ENCODE peak calls at places on chromosomes 6 and 20, in five cellular contexts. One of them, this sample, is unnamed.

GRCh38 chr6:43103253-43103876 is 27.3 kb downstream of the PTK7 start:
- DNase-seq in A549: no peak
- DNase-seq in IMR-90: no peak
- DNase-seq in spleen: no peak
- DNase-seq in upper lobe of left lung: no peak
- DNase-seq in this sample: no peak

GRCh38 chr6:74871757-74872156 is 334.1 kb downstream of the COL12A1 start:
- DNase-seq in upper lobe of left lung: no peak
- DNase-seq in A549: no peak
- DNase-seq in spleen: no peak
- DNase-seq in IMR-90: peak; percentile 63
- DNase-seq in this sample: peak; percentile 9

GRCh38 chr6:115896538-115897129 is 164.1 kb downstream of the FRK start:
- DNase-seq in upper lobe of left lung: no peak
- DNase-seq in A549: peak; percentile 13
- DNase-seq in spleen: no peak
- DNase-seq in IMR-90: peak; percentile 29
- DNase-seq in this sample: no peak

GRCh38 chr6:27295301-27296079 is 16.6 kb downstream of the POM121L2 start:
- DNase-seq in upper lobe of left lung: no peak
- DNase-seq in A549: peak; percentile 88
- DNase-seq in spleen: no peak
- DNase-seq in IMR-90: peak; percentile 85
- DNase-seq in this sample: no peak

GRCh38 chr6:158111987-158112386 is 56.1 kb downstream of the SERAC1 start:
- DNase-seq in upper lobe of left lung: no peak
- DNase-seq in IMR-90: no peak
- DNase-seq in spleen: no peak
- DNase-seq in A549: no peak
- DNase-seq in this sample: no peak

GRCh38 chr6:4313044-4313686 is 177.8 kb upstream of the ECI2 start:
- DNase-seq in upper lobe of left lung: no peak
- DNase-seq in spleen: no peak
- DNase-seq in A549: peak; percentile 82
- DNase-seq in IMR-90: peak; percentile 92
- DNase-seq in this sample: no peak

GRCh38 chr6:34332255-34333198 is 59.9 kb downstream of the NUDT3 start:
- DNase-seq in IMR-90: no peak
- DNase-seq in upper lobe of left lung: no peak
- DNase-seq in A549: no peak
- DNase-seq in spleen: peak; percentile 35
- DNase-seq in this sample: no peak

GRCh38 chr6:34564181-34564580 is 8.1 kb upstream of the SPDEF start:
- DNase-seq in upper lobe of left lung: no peak
- DNase-seq in A549: no peak
- DNase-seq in IMR-90: no peak
- DNase-seq in spleen: no peak
- DNase-seq in this sample: no peak

GRCh38 chr6:3723966-3724365 is 27.5 kb downstream of the PXDC1 start:
- DNase-seq in IMR-90: no peak
- DNase-seq in A549: no peak
- DNase-seq in spleen: peak; percentile 45
- DNase-seq in upper lobe of left lung: no peak
- DNase-seq in this sample: no peak

GRCh38 chr20:59173938-59174496 is 10.4 kb downstream of the ZNF831 start:
- DNase-seq in spleen: no peak
- DNase-seq in A549: no peak
- DNase-seq in IMR-90: no peak
- DNase-seq in upper lobe of left lung: no peak
- DNase-seq in this sample: no peak

GRCh38 chr6:20657274-20657800 is 123.1 kb downstream of the CDKAL1 start:
- DNase-seq in A549: no peak
- DNase-seq in spleen: no peak
- DNase-seq in IMR-90: no peak
- DNase-seq in upper lobe of left lung: no peak
- DNase-seq in this sample: no peak

GRCh38 chr20:4524307-4524706 is 197.4 kb upstream of the PRND start:
- DNase-seq in upper lobe of left lung: no peak
- DNase-seq in A549: no peak
- DNase-seq in spleen: no peak
- DNase-seq in IMR-90: no peak
- DNase-seq in this sample: no peak

GRCh38 chr20:59671661-59672471 is 67.5 kb downstream of the PHACTR3 start:
- DNase-seq in upper lobe of left lung: no peak
- DNase-seq in A549: no peak
- DNase-seq in IMR-90: no peak
- DNase-seq in spleen: no peak
- DNase-seq in this sample: no peak

GRCh38 chr20:62824476-62825287 is 7.8 kb downstream of the COL9A3 start:
- DNase-seq in spleen: no peak
- DNase-seq in upper lobe of left lung: peak; percentile 80
- DNase-seq in IMR-90: no peak
- DNase-seq in A549: no peak
- DNase-seq in this sample: no peak

GRCh38 chr20:29472606-29473005 is 1784.9 kb upstream of the DEFB115 start:
- DNase-seq in spleen: no peak
- DNase-seq in upper lobe of left lung: no peak
- DNase-seq in IMR-90: no peak
- DNase-seq in A549: no peak
- DNase-seq in this sample: no peak

GRCh38 chr6:25956231-25956630 is 6.4 kb upstream of the TRIM38 start:
- DNase-seq in IMR-90: no peak
- DNase-seq in spleen: no peak
- DNase-seq in upper lobe of left lung: no peak
- DNase-seq in A549: no peak
- DNase-seq in this sample: no peak

GRCh38 chr20:3010985-3011723 is 32.3 kb upstream of the GNRH2 start:
- DNase-seq in IMR-90: peak; percentile 61
- DNase-seq in upper lobe of left lung: no peak
- DNase-seq in A549: no peak
- DNase-seq in spleen: no peak
- DNase-seq in this sample: no peak

GRCh38 chr20:10508468-10509251 is 73.6 kb downstream of the SLX4IP start:
- DNase-seq in spleen: no peak
- DNase-seq in upper lobe of left lung: no peak
- DNase-seq in A549: peak; percentile 29
- DNase-seq in IMR-90: peak; percentile 70
- DNase-seq in this sample: no peak

GRCh38 chr20:58184984-58185383 is 43.5 kb downstream of the ANKRD60 start:
- DNase-seq in spleen: no peak
- DNase-seq in upper lobe of left lung: no peak
- DNase-seq in A549: no peak
- DNase-seq in IMR-90: no peak
- DNase-seq in this sample: no peak

GRCh38 chr20:53210931-53211330 is 238.8 kb downstream of the TSHZ2 start:
- DNase-seq in spleen: no peak
- DNase-seq in IMR-90: no peak
- DNase-seq in A549: no peak
- DNase-seq in upper lobe of left lung: no peak
- DNase-seq in this sample: no peak

GRCh38 chr20:3927486-3928291 is 38.5 kb downstream of the PANK2 start:
- DNase-seq in spleen: peak; percentile 85
- DNase-seq in upper lobe of left lung: no peak
- DNase-seq in A549: no peak
- DNase-seq in IMR-90: peak; percentile 47
- DNase-seq in this sample: no peak

GRCh38 chr20:50930139-50931047 is 844 bp downstream of the ADNP start:
- DNase-seq in IMR-90: no peak
- DNase-seq in spleen: peak; percentile 91
- DNase-seq in upper lobe of left lung: peak; percentile 93
- DNase-seq in A549: peak; percentile 9
- DNase-seq in this sample: no peak

GRCh38 chr6:98957440-98957839 is 9.7 kb upstream of the FBXL4 start:
- DNase-seq in IMR-90: peak; percentile 69
- DNase-seq in upper lobe of left lung: no peak
- DNase-seq in spleen: peak; percentile 65
- DNase-seq in A549: no peak
- DNase-seq in this sample: no peak

GRCh38 chr20:49479785-49480184 is 2.7 kb downstream of the KCNB1 start:
- DNase-seq in IMR-90: no peak
- DNase-seq in upper lobe of left lung: no peak
- DNase-seq in A549: no peak
- DNase-seq in spleen: no peak
- DNase-seq in this sample: no peak

GRCh38 chr6:28648035-28648877 is 122.6 kb downstream of the GPX5 start:
- DNase-seq in spleen: no peak
- DNase-seq in IMR-90: peak; percentile 74
- DNase-seq in A549: peak; percentile 79
- DNase-seq in upper lobe of left lung: no peak
- DNase-seq in this sample: peak; percentile 44

GRCh38 chr6:42322676-42323075 is 105.0 kb upstream of the MRPS10 start:
- DNase-seq in A549: no peak
- DNase-seq in upper lobe of left lung: no peak
- DNase-seq in IMR-90: no peak
- DNase-seq in spleen: no peak
- DNase-seq in this sample: no peak

GRCh38 chr6:26269406-26270120 is 95.4 kb upstream of the BTN3A2 start:
- DNase-seq in IMR-90: no peak
- DNase-seq in A549: no peak
- DNase-seq in upper lobe of left lung: no peak
- DNase-seq in spleen: no peak
- DNase-seq in this sample: no peak

GRCh38 chr20:37560629-37561028 is 33.0 kb upstream of the BLCAP start:
- DNase-seq in A549: no peak
- DNase-seq in upper lobe of left lung: no peak
- DNase-seq in IMR-90: no peak
- DNase-seq in spleen: no peak
- DNase-seq in this sample: no peak

GRCh38 chr20:33561981-33562601 is 72.2 kb downstream of the CBFA2T2 start:
- DNase-seq in upper lobe of left lung: no peak
- DNase-seq in A549: peak; percentile 74
- DNase-seq in IMR-90: peak; percentile 95
- DNase-seq in spleen: no peak
- DNase-seq in this sample: peak; percentile 55

GRCh38 chr20:24633026-24633425 is 163.6 kb downstream of the SYNDIG1 start:
- DNase-seq in A549: no peak
- DNase-seq in spleen: no peak
- DNase-seq in upper lobe of left lung: peak; percentile 32
- DNase-seq in IMR-90: no peak
- DNase-seq in this sample: no peak

GRCh38 chr6:113461153-113461897 is 395.8 kb upstream of the MARCKS start:
- DNase-seq in A549: no peak
- DNase-seq in IMR-90: peak; percentile 52
- DNase-seq in upper lobe of left lung: no peak
- DNase-seq in spleen: no peak
- DNase-seq in this sample: no peak

GRCh38 chr6:168102093-168102985 is 23.3 kb upstream of the FRMD1 start:
- DNase-seq in A549: no peak
- DNase-seq in IMR-90: no peak
- DNase-seq in upper lobe of left lung: no peak
- DNase-seq in spleen: no peak
- DNase-seq in this sample: no peak

GRCh38 chr6:31179896-31180295 is 9.4 kb upstream of the POU5F1 start:
- DNase-seq in IMR-90: no peak
- DNase-seq in spleen: no peak
- DNase-seq in A549: no peak
- DNase-seq in upper lobe of left lung: no peak
- DNase-seq in this sample: no peak

GRCh38 chr6:31175961-31176360 is 5.5 kb upstream of the POU5F1 start:
- DNase-seq in A549: no peak
- DNase-seq in spleen: no peak
- DNase-seq in IMR-90: peak; percentile 69
- DNase-seq in upper lobe of left lung: no peak
- DNase-seq in this sample: no peak

GRCh38 chr6:31178143-31179041 is 7.9 kb upstream of the POU5F1 start:
- DNase-seq in spleen: no peak
- DNase-seq in IMR-90: no peak
- DNase-seq in upper lobe of left lung: no peak
- DNase-seq in A549: no peak
- DNase-seq in this sample: no peak

GRCh38 chr6:31179042-31179386 is 8.5 kb upstream of the POU5F1 start:
- DNase-seq in spleen: no peak
- DNase-seq in A549: no peak
- DNase-seq in IMR-90: no peak
- DNase-seq in upper lobe of left lung: no peak
- DNase-seq in this sample: no peak

GRCh38 chr6:31180500-31180899 is 10.0 kb upstream of the POU5F1 start:
- DNase-seq in A549: no peak
- DNase-seq in IMR-90: no peak
- DNase-seq in upper lobe of left lung: peak; percentile 86
- DNase-seq in spleen: peak; percentile 87
- DNase-seq in this sample: no peak
- TF ChIP-seq POLR2A in A549: no peak
- TF ChIP-seq POLR2A in IMR-90: no peak
- TF ChIP-seq POLR2A in upper lobe of left lung: no peak
- TF ChIP-seq POLR2A in spleen: no peak
- TF ChIP-seq POLR2A in this sample: no peak

GRCh38 chr6:90227693-90228092 is 69.0 kb downstream of the BACH2 start:
- DNase-seq in upper lobe of left lung: no peak
- DNase-seq in A549: no peak
- DNase-seq in IMR-90: no peak
- DNase-seq in spleen: no peak
- DNase-seq in this sample: no peak
- H3K27ac ChIP-seq in upper lobe of left lung: no peak overlapping the region
- H3K27ac ChIP-seq in A549: no peak overlapping the region
- H3K27ac ChIP-seq in IMR-90: no peak overlapping the region
- H3K27ac ChIP-seq in spleen: no peak overlapping the region
- H3K27ac ChIP-seq in this sample: peak overlapping the region; percentile 76

GRCh38 chr6:150830409-150831165 is 34.9 kb upstream of the MTHFD1L start:
- DNase-seq in spleen: no peak
- DNase-seq in A549: no peak
- DNase-seq in upper lobe of left lung: no peak
- DNase-seq in IMR-90: peak; percentile 77
- DNase-seq in this sample: no peak

GRCh38 chr6:150831577-150831976 is 33.9 kb upstream of the MTHFD1L start:
- DNase-seq in spleen: no peak
- DNase-seq in upper lobe of left lung: peak; percentile 49
- DNase-seq in IMR-90: no peak
- DNase-seq in A549: no peak
- DNase-seq in this sample: no peak

GRCh38 chr6:150826788-150827187 is 38.7 kb upstream of the MTHFD1L start:
- DNase-seq in spleen: no peak
- DNase-seq in upper lobe of left lung: no peak
- DNase-seq in A549: no peak
- DNase-seq in IMR-90: no peak
- DNase-seq in this sample: no peak
- TF ChIP-seq POLR2A in spleen: no peak
- TF ChIP-seq POLR2A in upper lobe of left lung: no peak
- TF ChIP-seq POLR2A in A549: no peak
- TF ChIP-seq POLR2A in IMR-90: no peak
- TF ChIP-seq POLR2A in this sample: no peak

GRCh38 chr6:154242617-154243357 is 113.8 kb downstream of the IPCEF1 start:
- DNase-seq in IMR-90: no peak
- DNase-seq in spleen: no peak
- DNase-seq in upper lobe of left lung: no peak
- DNase-seq in A549: no peak
- DNase-seq in this sample: no peak

GRCh38 chr6:154245542-154245941 is 111.1 kb downstream of the IPCEF1 start:
- DNase-seq in upper lobe of left lung: no peak
- DNase-seq in IMR-90: no peak
- DNase-seq in spleen: no peak
- DNase-seq in A549: no peak
- DNase-seq in this sample: no peak

GRCh38 chr6:154241570-154241969 is 115.0 kb downstream of the IPCEF1 start:
- DNase-seq in upper lobe of left lung: no peak
- DNase-seq in spleen: no peak
- DNase-seq in A549: no peak
- DNase-seq in IMR-90: no peak
- DNase-seq in this sample: no peak

GRCh38 chr6:154246723-154247118 is 109.9 kb downstream of the IPCEF1 start:
- DNase-seq in IMR-90: no peak
- DNase-seq in spleen: no peak
- DNase-seq in upper lobe of left lung: no peak
- DNase-seq in A549: no peak
- DNase-seq in this sample: no peak

GRCh38 chr6:154243793-154244768 is 112.5 kb downstream of the IPCEF1 start:
- DNase-seq in spleen: no peak
- DNase-seq in upper lobe of left lung: no peak
- DNase-seq in IMR-90: no peak
- DNase-seq in A549: no peak
- DNase-seq in this sample: no peak
- H3K27ac ChIP-seq in spleen: peak overlapping the region; percentile 84
- H3K27ac ChIP-seq in upper lobe of left lung: no peak overlapping the region
- H3K27ac ChIP-seq in IMR-90: no peak overlapping the region
- H3K27ac ChIP-seq in A549: no peak overlapping the region
- H3K27ac ChIP-seq in this sample: no peak overlapping the region

This sample was measured in tibial nerve.